ENCODE peak calls at places on chromosome 18, in six cellular contexts. I, A, H, E, O and C are unnamed samples.

GRCh38 chr18:11178951-11179549 is 29.7 kb upstream of the PIEZO2 start:
- DNase-seq in I (no peak), A (no peak), H (no peak), E (no peak), O (no peak), C (no peak)

GRCh38 chr18:79509536-79509930 is 113.8 kb downstream of the NFATC1 start:
- DNase-seq in I (no peak), A (no peak), H (no peak), E (no peak), O (no peak), C (no peak)

GRCh38 chr18:54775686-54776085 is 52.6 kb upstream of the RAB27B start:
- DNase-seq in I (no peak), A (no peak), H (peak), E (no peak), O (no peak), C (peak)

GRCh38 chr18:35110554-35111058 is 69.4 kb downstream of the MAPRE2 start:
- DNase-seq in I (no peak), A (no peak), H (no peak), E (peak), O (no peak), C (no peak)

GRCh38 chr18:57846258-57846657 is 43.1 kb upstream of the ATP8B1 start:
- DNase-seq in I (no peak), A (no peak), H (no peak), E (peak), O (no peak), C (peak)

GRCh38 chr18:67131498-67131897 is 385.0 kb downstream of the DSEL start:
- DNase-seq in I (no peak), A (no peak), H (peak), E (no peak), O (no peak), C (no peak)

GRCh38 chr18:13223341-13224148 is 5.0 kb downstream of the LDLRAD4 start:
- DNase-seq in I (no peak), A (no peak), H (peak), E (no peak), O (no peak), C (no peak)

GRCh38 chr18:48743046-48743445 is 204.2 kb downstream of the CTIF start:
- DNase-seq in I (no peak), A (no peak), H (peak), E (no peak), O (no peak), C (no peak)

GRCh38 chr18:48940854-48941531 is 9.8 kb downstream of the SMAD7 start:
- DNase-seq in I (no peak), A (peak), H (peak), E (no peak), O (no peak), C (no peak)

GRCh38 chr18:46894124-46894523 is 23.2 kb downstream of the PIAS2 start:
- DNase-seq in I (no peak), A (no peak), H (no peak), E (no peak), O (no peak), C (no peak)

GRCh38 chr18:56574827-56575226 is 63.6 kb downstream of the TXNL1 start:
- DNase-seq in I (no peak), A (no peak), H (no peak), E (no peak), O (no peak), C (no peak)

GRCh38 chr18:62187543-62188378 is 706 bp downstream of the RELCH start:
- DNase-seq in I (no peak), A (no peak), H (no peak), E (peak), O (peak), C (no peak)

GRCh38 chr18:26487437-26487836 is 60.9 kb downstream of the KCTD1 start:
- DNase-seq in I (no peak), A (peak), H (no peak), E (no peak), O (peak), C (peak)

GRCh38 chr18:21309248-21309647 is 67.2 kb downstream of the GREB1L start:
- DNase-seq in I (no peak), A (no peak), H (no peak), E (no peak), O (no peak), C (no peak)
- TF ChIP-seq CHD2 in I (no peak), A (no peak), H (no peak), E (no peak), O (no peak), C (no peak)

GRCh38 chr18:77376043-77376732 is 126.5 kb downstream of the GALR1 start:
- DNase-seq in I (no peak), A (no peak), H (no peak), E (no peak), O (no peak), C (no peak)
- TF ChIP-seq CHD2 in I (no peak), A (no peak), H (no peak), E (no peak), O (no peak), C (no peak)

GRCh38 chr18:37669991-37670534 is 104.5 kb upstream of the CELF4 start:
- DNase-seq in I (no peak), A (no peak), H (no peak), E (peak), O (no peak), C (no peak)
- TF ChIP-seq CHD2 in I (no peak), A (no peak), H (no peak), E (no peak), O (no peak), C (no peak)

GRCh38 chr18:75269140-75269676 is 58.6 kb downstream of the TSHZ1 start:
- DNase-seq in I (no peak), A (no peak), H (no peak), E (no peak), O (no peak), C (no peak)

GRCh38 chr18:75268206-75268605 is 57.6 kb downstream of the TSHZ1 start:
- DNase-seq in I (no peak), A (no peak), H (no peak), E (no peak), O (no peak), C (no peak)

GRCh38 chr18:75269696-75270095 is 59.1 kb downstream of the TSHZ1 start:
- DNase-seq in I (no peak), A (no peak), H (no peak), E (no peak), O (no peak), C (no peak)

GRCh38 chr18:75265872-75266271 is 55.3 kb downstream of the TSHZ1 start:
- DNase-seq in I (no peak), A (no peak), H (no peak), E (no peak), O (no peak), C (no peak)

GRCh38 chr18:75267643-75268184 is 57.1 kb downstream of the TSHZ1 start:
- DNase-seq in I (no peak), A (peak), H (no peak), E (no peak), O (no peak), C (no peak)
- TF ChIP-seq CHD2 in I (no peak), A (no peak), H (no peak), E (no peak), O (no peak), C (no peak)

DNA sequence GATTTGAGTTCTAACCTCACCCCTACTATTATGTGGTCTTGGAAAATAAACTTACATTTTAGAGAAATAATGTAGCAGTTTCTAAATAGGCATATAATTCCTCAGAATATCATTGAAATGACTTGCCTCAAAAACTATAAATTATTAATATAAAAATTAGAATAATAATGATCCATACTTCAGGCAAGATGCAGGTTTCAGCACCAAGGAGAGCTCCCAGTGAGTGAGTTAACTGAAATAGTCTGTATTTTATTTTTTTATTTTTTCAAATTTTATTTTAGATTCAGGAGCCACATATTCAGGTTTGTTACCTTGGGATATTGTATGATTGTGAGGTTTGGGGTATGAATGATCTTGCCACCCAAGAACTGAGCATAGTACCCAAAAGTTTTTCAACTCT is 472.2 kb upstream of the DCC start:
- DNase-seq in I (no peak), A (no peak), H (no peak), E (no peak), O (no peak), C (no peak)
- TF ChIP-seq CHD2 in I (no peak), A (no peak), H (no peak), E (no peak), O (no peak), C (no peak)

GRCh38 chr18:45355944-45356520 is 259.2 kb upstream of the SLC14A2 start:
- DNase-seq in I (no peak), A (no peak), H (no peak), E (no peak), O (no peak), C (no peak)
- TF ChIP-seq CHD2 in I (no peak), A (no peak), H (no peak), E (no peak), O (no peak), C (no peak)

GRCh38 chr18:5868218-5868904 is 27.0 kb downstream of the TMEM200C start:
- DNase-seq in I (no peak), A (peak), H (peak), E (peak), O (peak), C (peak)
- TF ChIP-seq CHD2 in I (no peak), A (no peak), H (no peak), E (no peak), O (no peak), C (no peak)

GRCh38 chr18:41899535-41899934 is 55.5 kb upstream of the PIK3C3 start:
- DNase-seq in I (no peak), A (no peak), H (no peak), E (no peak), O (no peak), C (no peak)
- TF ChIP-seq CHD2 in I (no peak), A (no peak), H (no peak), E (no peak), O (no peak), C (no peak)